ENCODE peak calls at places on chromosomes 1 and 21, in four cellular contexts. B, Z, I and O are unnamed samples.
A peak's percentile ranks its signal among the peaks of the same experiment; 100 is the strongest.

GRCh38 chr1:208533746-208534603 is 289.8 kb upstream of the PLXNA2 start:
- DNase-seq in B (no peak), Z (no peak), I (no peak), O (no peak)

GRCh38 chr1:203791498-203791897 is 3.9 kb upstream of the ZBED6 start:
- DNase-seq in B (no peak), Z (no peak), I (no peak), O (no peak)

GRCh38 chr1:226549937-226550670 is 1.5 kb downstream of the STUM start:
- DNase-seq in B (peak; percentile 40), Z (peak; percentile 9), I (peak; percentile 74), O (peak; percentile 87)

GRCh38 chr1:23444104-23444533 is 19.6 kb upstream of the TCEA3 start:
- DNase-seq in B (peak; percentile 90), Z (no peak), I (no peak), O (peak; percentile 78)

GRCh38 chr1:156616463-156616862 is 2.8 kb upstream of the HAPLN2 start:
- DNase-seq in B (peak; percentile 89), Z (no peak), I (no peak), O (no peak)

GRCh38 chr1:103218821-103219220 is 110.5 kb upstream of the COL11A1 start:
- DNase-seq in B (no peak), Z (no peak), I (no peak), O (no peak)

GRCh38 chr1:78420185-78420584 is 70.6 kb upstream of the PTGFR start:
- DNase-seq in B (no peak), Z (no peak), I (no peak), O (no peak)

GRCh38 chr1:247746391-247746935 is 1.5 kb downstream of the OR14A2 start:
- DNase-seq in B (no peak), Z (no peak), I (no peak), O (no peak)

GRCh38 chr1:117754061-117754969 is 148.5 kb downstream of the TENT5C start:
- DNase-seq in B (peak; percentile 54), Z (peak; percentile 55), I (peak; percentile 74), O (peak; percentile 57)

GRCh38 chr1:214524824-214525223 is 26.6 kb downstream of the PTPN14 start:
- DNase-seq in B (no peak), Z (no peak), I (no peak), O (no peak)

GRCh38 chr1:187638733-187639132 is 810.0 kb downstream of the PLA2G4A start:
- DNase-seq in B (no peak), Z (no peak), I (no peak), O (no peak)

GRCh38 chr1:112826217-112826944 is 111.2 kb upstream of the PPM1J start:
- DNase-seq in B (no peak), Z (no peak), I (no peak), O (no peak)

GRCh38 chr1:211667065-211667617 is 8.3 kb downstream of the NEK2 start:
- DNase-seq in B (no peak), Z (no peak), I (no peak), O (no peak)

GRCh38 chr21:39175154-39175553 is 8.1 kb downstream of the PSMG1 start:
- DNase-seq in B (no peak), Z (peak; percentile 31), I (peak; percentile 22), O (no peak)

GRCh38 chr1:201016211-201016651 is 7.3 kb downstream of the KIF21B start:
- DNase-seq in B (no peak), Z (no peak), I (no peak), O (no peak)

GRCh38 chr1:39047374-39048229 is 21.5 kb downstream of the NDUFS5 start:
- DNase-seq in B (peak; percentile 53), Z (no peak), I (peak; percentile 37), O (peak; percentile 61)

GRCh38 chr1:18240906-18241305 is 133.3 kb downstream of the IGSF21 start:
- DNase-seq in B (no peak), Z (no peak), I (no peak), O (no peak)

GRCh38 chr1:168472244-168472643 is 71.6 kb downstream of the XCL2 start:
- DNase-seq in B (no peak), Z (no peak), I (no peak), O (no peak)

GRCh38 chr1:100222428-100222827 is 27.2 kb downstream of the DBT start:
- DNase-seq in B (no peak), Z (no peak), I (no peak), O (no peak)

GRCh38 chr21:37028579-37028978 is 22.1 kb downstream of the RIPPLY3 start:
- DNase-seq in B (no peak), Z (no peak), I (no peak), O (no peak)

GRCh38 chr1:36097693-36098585 is 9.2 kb downstream of the ADPRS start:
- DNase-seq in B (no peak), Z (no peak), I (no peak), O (no peak)

GRCh38 chr1:111965781-111966453 is 23.6 kb downstream of the KCND3 start:
- DNase-seq in B (no peak), Z (no peak), I (no peak), O (no peak)

GRCh38 chr1:212161231-212161781 is 123.9 kb upstream of the PPP2R5A start:
- DNase-seq in B (no peak), Z (no peak), I (no peak), O (no peak)

GRCh38 chr1:231193710-231194340 is 32.0 kb downstream of the TRIM67 start:
- DNase-seq in B (no peak), Z (no peak), I (no peak), O (no peak)

GRCh38 chr1:37946703-37947360 is at the start of gene INPP5B:
- DNase-seq in B (peak; percentile 88), Z (peak; percentile 20), I (peak; percentile 93), O (peak; percentile 96)

GRCh38 chr21:15730484-15731242 is 881 bp downstream of the USP25 start:
- DNase-seq in B (no peak), Z (peak; percentile 51), I (peak; percentile 28), O (no peak)

GRCh38 chr1:224182866-224183590 is at the start of gene DEGS1:
- DNase-seq in B (peak; percentile 76), Z (peak; percentile 86), I (peak; percentile 92), O (peak; percentile 93)

GRCh38 chr1:183956559-183957188 is 80.9 kb downstream of the COLGALT2 start:
- DNase-seq in B (no peak), Z (peak; percentile 74), I (peak; percentile 66), O (no peak)

GRCh38 chr1:24418898-24419628 is 3.5 kb downstream of the NIPAL3 start:
- DNase-seq in B (no peak), Z (no peak), I (no peak), O (no peak)

GRCh38 chr1:205588691-205589445 is 42.9 kb downstream of the ELK4 start:
- DNase-seq in B (no peak), Z (no peak), I (peak; percentile 75), O (peak; percentile 58)

GRCh38 chr1:181148636-181149035 is 60.1 kb downstream of the IER5 start:
- DNase-seq in B (no peak), Z (no peak), I (no peak), O (no peak)

GRCh38 chr1:84856871-84857270 is 36.1 kb downstream of the LPAR3 start:
- DNase-seq in B (no peak), Z (no peak), I (no peak), O (no peak)

GRCh38 chr1:84851839-84852238 is 41.2 kb downstream of the LPAR3 start:
- DNase-seq in B (no peak), Z (no peak), I (no peak), O (no peak)

GRCh38 chr1:84855168-84855567 is 37.8 kb downstream of the LPAR3 start:
- DNase-seq in B (no peak), Z (no peak), I (no peak), O (no peak)

GRCh38 chr1:84855947-84856660 is 36.9 kb downstream of the LPAR3 start:
- DNase-seq in B (no peak), Z (no peak), I (no peak), O (no peak)

GRCh38 chr1:84853743-84854721 is 39.0 kb downstream of the LPAR3 start:
- DNase-seq in B (no peak), Z (peak; percentile 45), I (peak; percentile 33), O (no peak)
- H3K27ac ChIP-seq in B (no peak overlapping the region), Z (peak overlapping the region; percentile 52), I (no peak overlapping the region), O (no peak overlapping the region)

DNA sequence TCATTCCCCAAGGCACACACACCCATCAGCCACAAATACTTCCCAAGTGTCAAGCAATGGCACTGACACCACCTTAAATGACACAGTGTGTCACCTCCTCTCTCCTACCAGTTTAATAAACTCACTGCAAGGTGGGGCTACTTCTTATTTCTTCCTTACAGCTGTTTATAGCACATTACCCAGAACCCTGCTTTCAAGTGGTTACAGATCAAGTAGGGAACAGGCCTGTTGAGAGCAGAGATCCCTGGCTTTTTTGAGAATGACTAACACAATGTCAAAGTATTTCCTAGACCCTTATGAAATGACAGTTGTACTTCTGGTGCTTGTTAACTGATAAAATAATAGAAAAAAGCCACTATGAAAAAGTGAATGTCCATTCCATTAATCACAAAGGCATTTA is 19.8 kb downstream of the ZBTB17 start:
- DNase-seq in B (no peak), Z (no peak), I (no peak), O (no peak)
- H3K4me1 ChIP-seq in B (no peaks in the 10 kb centered on the region), Z (peaks cover 12% of the 10 kb centered on the region), I (peaks cover 5% of the 10 kb centered on the region), O (no peaks in the 10 kb centered on the region)

GRCh38 chr1:6519491-6519934 is 28.0 kb upstream of the PLEKHG5 start:
- DNase-seq in B (no peak), Z (no peak), I (no peak), O (peak; percentile 59)
- H3K27ac ChIP-seq in B (no peak overlapping the region), Z (no peak overlapping the region), I (no peak overlapping the region), O (no peak overlapping the region)

GRCh38 chr1:109502368-109502851 is 7.1 kb downstream of the AMIGO1 start:
- DNase-seq in B (no peak), Z (peak; percentile 76), I (no peak), O (no peak)

GRCh38 chr1:109501644-109502367 is 7.7 kb downstream of the AMIGO1 start:
- DNase-seq in B (no peak), Z (no peak), I (no peak), O (no peak)

GRCh38 chr1:109499081-109499480 is 5.2 kb downstream of the CYB561D1 start:
- DNase-seq in B (no peak), Z (no peak), I (no peak), O (no peak)

GRCh38 chr1:109499661-109500536 is 6.0 kb downstream of the CYB561D1 start:
- DNase-seq in B (no peak), Z (peak; percentile 50), I (peak; percentile 56), O (no peak)

DNA sequence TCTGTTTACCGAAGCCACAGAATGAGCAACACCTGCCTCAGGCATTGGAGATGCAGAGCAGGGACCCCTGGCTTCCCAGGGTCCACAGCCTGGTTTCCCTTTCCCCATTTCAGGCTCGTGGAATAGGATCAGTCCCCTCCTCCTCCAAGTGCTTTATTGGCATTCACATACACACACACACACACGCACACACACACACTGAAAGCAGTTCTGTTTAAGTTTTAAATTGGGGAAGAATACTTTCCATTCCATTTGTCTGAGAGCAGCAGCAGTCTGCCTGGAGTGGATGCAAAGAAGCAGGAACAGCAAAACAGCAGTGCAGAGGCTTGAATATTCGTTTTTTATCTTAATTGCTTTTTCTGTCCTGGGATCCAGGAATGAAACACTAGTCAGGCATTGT is 7.0 kb downstream of the CYB561D1 start:
- DNase-seq in B (no peak), Z (no peak), I (no peak), O (no peak)
- H3K4me1 ChIP-seq in B (no peaks in the 10 kb centered on the region), Z (peaks cover 99% of the 10 kb centered on the region), I (no peaks in the 10 kb centered on the region), O (peaks cover 3% of the 10 kb centered on the region)